ENCODE peak calls at places on chromosomes 4 and X, in seven cellular contexts. U, Q, K, D, Y, T and S are unnamed samples.

GRCh38 chr4:7818676-7819041 is 121.0 kb downstream of the AFAP1 start:
- DNase-seq in U (no peak), Q (no peak), K (no peak), D (no peak), Y (peak), T (no peak), S (no peak)

GRCh38 chrX:661154-661553 is 30.6 kb downstream of the SHOX start:
- DNase-seq in U (peak), Q (no peak), K (no peak), D (no peak), Y (no peak), T (no peak), S (no peak)

GRCh38 chr4:147682755-147683154 is 1.2 kb downstream of the PRMT9 start:
- DNase-seq in U (no peak), Q (no peak), K (no peak), D (no peak), Y (no peak), T (no peak), S (no peak)

GRCh38 chr4:14524236-14524635 is 478.0 kb upstream of the CPEB2 start:
- DNase-seq in U (no peak), Q (no peak), K (no peak), D (no peak), Y (peak), T (no peak), S (no peak)

GRCh38 chrX:51891821-51892551 is 1.4 kb upstream of the MAGED1 start:
- DNase-seq in U (peak), Q (no peak), K (peak), D (peak), Y (peak), T (no peak), S (no peak)

GRCh38 chr4:132797856-132798255 is 351.2 kb upstream of the PCDH10 start:
- DNase-seq in U (no peak), Q (no peak), K (no peak), D (no peak), Y (no peak), T (no peak), S (no peak)

GRCh38 chr4:183383606-183384005 is 60.8 kb upstream of the CDKN2AIP start:
- DNase-seq in U (no peak), Q (no peak), K (no peak), D (no peak), Y (no peak), T (no peak), S (no peak)

GRCh38 chr4:38028556-38028955 is 68.4 kb downstream of the PTTG2 start:
- DNase-seq in U (no peak), Q (no peak), K (no peak), D (no peak), Y (no peak), T (no peak), S (no peak)

GRCh38 chr4:78766650-78767049 is 9.5 kb upstream of the BMP2K start:
- DNase-seq in U (no peak), Q (no peak), K (no peak), D (peak), Y (no peak), T (no peak), S (peak)

GRCh38 chr4:2827874-2828751 is 15.5 kb upstream of the ADD1 start:
- DNase-seq in U (peak), Q (no peak), K (no peak), D (no peak), Y (no peak), T (no peak), S (no peak)

GRCh38 chrX:119155416-119156035 is 27.9 kb upstream of the KIAA1210 start:
- DNase-seq in U (no peak), Q (peak), K (no peak), D (no peak), Y (peak), T (no peak), S (no peak)

GRCh38 chr4:154566639-154567204 is 3.9 kb downstream of the FGB start:
- DNase-seq in U (no peak), Q (no peak), K (no peak), D (no peak), Y (peak), T (no peak), S (no peak)

GRCh38 chrX:74505437-74505836 is 84.1 kb downstream of the SLC16A2 start:
- DNase-seq in U (no peak), Q (no peak), K (no peak), D (no peak), Y (no peak), T (no peak), S (no peak)

GRCh38 chrX:45771114-45771513 is 570.4 kb upstream of the DIPK2B start:
- DNase-seq in U (no peak), Q (peak), K (peak), D (no peak), Y (peak), T (no peak), S (no peak)

GRCh38 chr4:57109847-57110634 is at the start of gene IGFBP7:
- DNase-seq in U (peak), Q (peak), K (no peak), D (no peak), Y (no peak), T (no peak), S (no peak)

GRCh38 chr4:159360549-159360948 is 257.7 kb downstream of the RAPGEF2 start:
- DNase-seq in U (no peak), Q (no peak), K (peak), D (no peak), Y (peak), T (no peak), S (no peak)

GRCh38 chrX:37361596-37361995 is 12.4 kb downstream of the PRRG1 start:
- DNase-seq in U (no peak), Q (no peak), K (no peak), D (no peak), Y (peak), T (no peak), S (no peak)

GRCh38 chr4:110620352-110621327 is 2.2 kb downstream of the PITX2 start:
- DNase-seq in U (no peak), Q (peak), K (no peak), D (peak), Y (peak), T (no peak), S (no peak)

GRCh38 chr4:20493761-20494353 is 206.4 kb upstream of the PACRGL start:
- DNase-seq in U (no peak), Q (no peak), K (peak), D (no peak), Y (peak), T (no peak), S (no peak)

GRCh38 chr4:54513231-54513630 is 144.5 kb upstream of the KIT start:
- DNase-seq in U (no peak), Q (no peak), K (peak), D (no peak), Y (peak), T (no peak), S (no peak)

GRCh38 chr4:180745019-180745418 is 1498.2 kb upstream of the TENM3 start:
- DNase-seq in U (no peak), Q (no peak), K (no peak), D (no peak), Y (no peak), T (no peak), S (no peak)

GRCh38 chr4:122652379-122652778 is 31.5 kb upstream of the IL21 start:
- DNase-seq in U (no peak), Q (peak), K (peak), D (peak), Y (peak), T (no peak), S (no peak)

GRCh38 chr4:71765349-71765748 is 18.5 kb downstream of the GC start:
- DNase-seq in U (no peak), Q (no peak), K (no peak), D (no peak), Y (peak), T (no peak), S (no peak)

GRCh38 chr4:184384056-184384809 is 90.1 kb downstream of the IRF2 start:
- DNase-seq in U (no peak), Q (peak), K (peak), D (peak), Y (peak), T (no peak), S (peak)

GRCh38 chr4:116118216-116118615 is 967.2 kb downstream of the TRAM1L1 start:
- DNase-seq in U (no peak), Q (no peak), K (no peak), D (no peak), Y (no peak), T (no peak), S (no peak)

GRCh38 chr4:6308890-6309643 is 39.4 kb downstream of the WFS1 start:
- DNase-seq in U (no peak), Q (no peak), K (no peak), D (no peak), Y (no peak), T (no peak), S (no peak)

GRCh38 chr4:26573389-26573794 is 10.5 kb upstream of the TBC1D19 start:
- DNase-seq in U (no peak), Q (no peak), K (peak), D (no peak), Y (peak), T (no peak), S (no peak)

GRCh38 chr4:9923195-9923812 is 98.0 kb downstream of the SLC2A9 start:
- DNase-seq in U (no peak), Q (no peak), K (no peak), D (no peak), Y (no peak), T (no peak), S (no peak)

GRCh38 chr4:3074846-3075651 is 568 bp downstream of the HTT start:
- DNase-seq in U (peak), Q (peak), K (no peak), D (peak), Y (peak), T (no peak), S (no peak)

GRCh38 chr4:156113138-156113537 is 159.5 kb upstream of the CTSO start:
- DNase-seq in U (no peak), Q (no peak), K (no peak), D (no peak), Y (peak), T (no peak), S (no peak)

GRCh38 chrX:156004740-156005139 is 7.2 kb downstream of the IL9R start:
- DNase-seq in U (no peak), Q (no peak), K (no peak), D (no peak), Y (no peak), T (no peak), S (no peak)

GRCh38 chrX:3141031-3141430 is 99.8 kb downstream of the ARSF start:
- DNase-seq in U (no peak), Q (no peak), K (no peak), D (no peak), Y (peak), T (no peak), S (no peak)

GRCh38 chrX:116240446-116240845 is 69.9 kb downstream of the AGTR2 start:
- DNase-seq in U (no peak), Q (no peak), K (no peak), D (no peak), Y (no peak), T (no peak), S (no peak)

GRCh38 chrX:101291204-101291603 is at the start of gene TAF7L:
- DNase-seq in U (no peak), Q (no peak), K (no peak), D (no peak), Y (no peak), T (no peak), S (no peak)
- H3K4me3 ChIP-seq in U (no peak), Q (no peak), K (peak), D (no peak), Y (peak), T (peak), S (no peak)

GRCh38 chr4:48033825-48034413 is 17.3 kb downstream of the NIPAL1 start:
- DNase-seq in U (no peak), Q (peak), K (no peak), D (peak), Y (no peak), T (no peak), S (no peak)
- TF ChIP-seq CTCF in U (peak), Q (peak), K (peak), D (peak), Y (peak), T (no peak), S (peak)

GRCh38 chr4:74157116-74157742 is 689 bp upstream of the MTHFD2L start:
- DNase-seq in U (no peak), Q (no peak), K (no peak), D (no peak), Y (peak), T (no peak), S (no peak)
- H3K4me3 ChIP-seq in U (peak), Q (peak), K (peak), D (peak), Y (peak), T (peak), S (peak)

DNA sequence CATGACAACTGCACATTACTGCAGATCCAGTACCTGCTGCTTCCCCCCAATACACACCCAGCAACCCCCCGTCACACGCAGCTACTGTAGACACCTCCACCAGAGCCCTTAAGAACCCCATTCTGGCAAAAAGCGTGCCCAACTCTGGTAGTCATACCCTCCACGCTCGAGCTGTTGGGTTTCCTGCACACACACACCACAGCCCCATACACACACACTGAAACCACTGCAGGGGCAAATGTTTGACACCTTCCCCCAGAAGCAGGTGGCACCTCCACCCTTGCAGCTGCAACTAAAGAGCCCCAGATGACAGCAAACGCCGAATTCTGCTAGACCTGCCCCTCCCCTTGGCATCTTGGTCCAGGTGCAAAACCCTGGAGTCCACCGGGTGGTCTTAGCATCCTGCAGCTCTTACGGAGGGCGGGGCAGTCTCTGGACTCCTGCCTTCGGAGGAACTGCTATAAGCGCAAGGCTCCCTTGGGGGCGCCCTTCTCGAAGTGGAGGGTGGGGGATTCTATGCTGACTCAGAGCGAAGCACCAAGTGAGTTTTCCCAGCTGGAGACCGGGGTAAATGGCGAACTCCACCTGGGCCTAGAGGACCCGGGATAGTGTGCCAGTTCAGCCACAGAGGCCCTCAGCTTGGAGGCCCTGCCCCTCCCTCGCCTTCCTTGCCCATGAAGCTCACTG is 1.5 kb downstream of the FRMPD3 start:
- DNase-seq in U (no peak), Q (no peak), K (no peak), D (peak), Y (no peak), T (no peak), S (no peak)
- TF ChIP-seq CTCF in U (no peak), Q (no peak), K (no peak), D (peak), Y (no peak), T (peak), S (peak)

DNA sequence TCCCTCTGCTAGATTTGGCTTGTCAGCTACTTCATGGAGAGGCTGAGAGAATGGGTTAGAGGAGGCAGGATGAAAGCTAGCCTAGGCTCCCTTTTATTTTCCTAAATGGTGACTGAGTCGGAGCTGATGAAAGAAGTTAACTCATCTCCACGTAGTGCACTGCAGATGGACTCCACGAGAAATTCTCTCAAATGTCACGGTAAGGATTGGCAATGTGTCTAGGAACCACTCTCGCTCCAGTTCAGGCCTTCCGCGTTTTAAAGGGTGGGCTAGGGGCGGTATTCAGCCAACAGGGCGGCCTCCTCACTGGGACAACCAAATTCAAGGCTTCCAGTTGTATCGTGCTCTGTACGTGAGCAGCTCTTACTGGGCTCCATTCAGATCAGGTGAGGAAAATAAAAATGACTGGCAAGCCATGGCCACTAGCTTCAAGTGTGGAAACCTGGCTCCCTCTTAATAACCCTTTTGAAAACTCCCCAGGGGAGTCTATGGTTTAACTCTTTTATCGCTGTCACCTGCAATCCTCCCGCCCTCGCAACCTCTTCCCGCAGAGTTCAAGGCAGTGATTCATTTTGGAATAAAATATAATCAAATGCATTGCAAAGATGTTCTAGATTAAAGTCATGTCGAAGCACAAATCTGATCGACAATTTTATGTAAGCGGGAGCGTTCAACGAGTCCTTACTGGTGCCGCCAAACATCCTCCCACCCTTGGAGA is 1.3 kb downstream of the SPOCK3 start:
- DNase-seq in U (no peak), Q (no peak), K (no peak), D (no peak), Y (no peak), T (no peak), S (no peak)
- H3K4me3 ChIP-seq in U (no peak), Q (no peak), K (no peak), D (no peak), Y (peak), T (peak), S (no peak)

GRCh38 chr4:4481394-4482000 is 60.4 kb downstream of the STX18 start:
- DNase-seq in U (no peak), Q (no peak), K (no peak), D (no peak), Y (peak), T (no peak), S (no peak)

GRCh38 chr4:4479366-4479765 is 62.5 kb downstream of the STX18 start:
- DNase-seq in U (no peak), Q (no peak), K (no peak), D (no peak), Y (no peak), T (no peak), S (no peak)

GRCh38 chr4:4480205-4480604 is 61.6 kb downstream of the STX18 start:
- DNase-seq in U (no peak), Q (no peak), K (no peak), D (no peak), Y (no peak), T (no peak), S (no peak)

GRCh38 chr4:4477796-4478195 is 64.1 kb downstream of the STX18 start:
- DNase-seq in U (no peak), Q (no peak), K (no peak), D (no peak), Y (peak), T (no peak), S (no peak)

DNA sequence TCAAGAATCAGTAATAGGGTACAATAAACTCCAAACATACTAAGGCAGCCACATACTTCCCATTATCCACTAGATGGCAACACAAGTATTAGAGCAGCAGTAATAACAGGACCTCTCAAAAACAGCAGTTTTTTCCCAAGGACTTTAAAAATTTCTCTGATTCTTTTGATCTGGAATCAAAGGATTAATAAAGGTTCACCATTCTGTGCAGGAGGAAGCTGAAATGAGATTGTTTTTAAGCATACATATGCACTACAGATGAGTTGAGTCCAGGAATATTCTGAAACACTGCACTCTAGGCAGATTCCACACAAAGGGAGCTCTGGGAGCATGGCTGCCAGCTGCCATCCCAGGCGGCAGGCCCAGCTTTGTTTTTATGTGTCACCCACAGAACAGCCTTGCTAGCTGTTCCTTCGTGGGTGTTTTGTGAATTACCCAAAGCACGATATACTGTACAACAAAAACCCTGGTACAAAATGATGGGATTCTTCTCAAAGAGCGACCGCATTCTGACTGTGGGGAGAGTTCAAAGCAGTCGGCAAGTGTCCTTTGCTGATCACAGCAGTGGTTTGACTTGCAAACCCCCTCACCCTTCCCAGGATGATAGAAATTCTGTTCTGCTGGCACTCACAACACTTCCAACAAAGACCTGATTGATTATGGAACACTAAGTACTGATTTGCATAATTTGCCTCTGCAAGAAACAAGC is 61.0 kb downstream of the STX18 start:
- DNase-seq in U (no peak), Q (no peak), K (no peak), D (no peak), Y (no peak), T (peak), S (no peak)
- TF ChIP-seq CTCF in U (peak), Q (peak), K (peak), D (peak), Y (peak), T (peak), S (peak)

GRCh38 chr4:53477038-53477565 is 99.7 kb downstream of the FIP1L1 start:
- DNase-seq in U (no peak), Q (no peak), K (no peak), D (no peak), Y (no peak), T (no peak), S (no peak)

GRCh38 chr4:53480909-53481308 is 103.5 kb downstream of the FIP1L1 start:
- DNase-seq in U (no peak), Q (no peak), K (no peak), D (no peak), Y (no peak), T (no peak), S (no peak)

GRCh38 chr4:53477666-53478065 is 100.2 kb downstream of the FIP1L1 start:
- DNase-seq in U (no peak), Q (no peak), K (no peak), D (no peak), Y (no peak), T (no peak), S (no peak)

GRCh38 chr4:53479731-53480525 is 102.5 kb downstream of the FIP1L1 start:
- DNase-seq in U (no peak), Q (no peak), K (no peak), D (no peak), Y (peak), T (no peak), S (no peak)

DNA sequence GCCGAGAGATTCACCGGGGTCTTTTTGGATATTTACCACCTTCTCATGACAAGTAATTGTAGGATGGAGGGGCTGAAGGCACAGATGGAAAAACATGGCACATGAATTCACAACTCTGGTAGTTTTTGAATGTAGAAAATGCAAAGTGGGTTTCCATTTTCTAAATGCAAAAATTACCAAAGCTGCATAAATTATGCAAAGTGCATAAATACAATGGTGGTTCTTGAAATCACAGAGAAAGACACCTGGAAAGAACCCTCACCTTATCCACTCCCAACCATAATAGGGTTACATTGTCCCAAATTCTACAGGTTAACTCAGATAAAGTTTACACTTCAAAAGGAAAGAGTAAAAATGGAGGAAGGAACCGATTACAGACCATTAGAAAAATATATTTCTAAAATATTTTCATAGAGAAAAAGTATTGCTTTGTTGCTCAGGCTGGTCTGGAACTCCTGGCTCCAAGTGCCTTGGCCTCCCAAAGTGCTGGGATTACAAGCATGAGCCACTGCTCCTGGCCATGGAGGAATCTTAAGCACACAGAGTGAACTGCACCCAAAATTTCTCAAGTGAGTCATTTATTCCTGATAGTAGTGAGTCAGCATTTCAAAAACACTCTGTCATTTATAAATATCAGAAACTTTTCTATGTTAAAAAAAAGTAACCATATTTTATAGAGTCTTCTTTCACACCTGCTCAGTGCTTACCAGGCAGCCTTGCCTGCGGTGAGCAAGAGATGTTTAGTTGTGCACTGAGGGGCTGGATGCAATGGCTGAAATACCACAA is 101.4 kb downstream of the FIP1L1 start:
- DNase-seq in U (no peak), Q (no peak), K (peak), D (no peak), Y (peak), T (no peak), S (no peak)
- H3K4me3 ChIP-seq in U (no peak), Q (no peak), K (no peak), D (no peak), Y (no peak), T (no peak), S (no peak)